ENCODE peak calls at places on chromosomes 5 and 9, in ten cellular contexts. V is AG04449; M is activated naive CD8-positive, alpha-beta T cell treated with anti-CD3 and anti-CD28 coated beads, Interleukin-2, amount 50 U/mL, for 24 hours; N is fibroblast of villous mesenchyme; S is nucleus accumbens; I is neuronal stem cell; P is HepG2; O is pancreas; X is NCI-H1092 treated with DMSO at 0.1 percent for 48 hours; K is HTR-8/SVneo. L is an unnamed sample.

GRCh38 chr9:15513335-15513734 is 2.6 kb upstream of the PSIP1 start:
- DNase-seq in V (no peak), P (peak; percentile 32), O (no peak), X (peak; percentile 22), S (no peak), N (peak; percentile 14), I (no peak), K (no peak), M (no peak), L (no peak)

GRCh38 chr5:14900661-14901461 is 29.3 kb upstream of the ANKH start:
- DNase-seq in I (no peak), V (peak; percentile 79), K (no peak), O (no peak), N (peak; percentile 90), S (no peak), P (peak; percentile 63), M (no peak), X (no peak), L (peak; percentile 79)

GRCh38 chr5:62922191-62922590 is 343.6 kb downstream of the LRRC70 start:
- DNase-seq in S (no peak), K (no peak), I (no peak), N (no peak), O (no peak), M (no peak), P (no peak), V (no peak), X (no peak), L (no peak)

GRCh38 chr5:173798127-173798810 is 89.9 kb upstream of the CPEB4 start:
- DNase-seq in N (no peak), I (no peak), X (no peak), P (no peak), M (no peak), S (no peak), V (no peak), O (no peak), K (no peak), L (no peak)

GRCh38 chr9:130262061-130262745 is 3.4 kb upstream of the HMCN2 start:
- DNase-seq in M (no peak), S (no peak), N (peak; percentile 56), V (no peak), X (no peak), P (no peak), I (no peak), O (no peak), K (no peak), L (no peak)

GRCh38 chr5:144191998-144192397 is 21.3 kb downstream of the KCTD16 start:
- DNase-seq in O (no peak), M (peak; percentile 12), S (no peak), N (peak; percentile 88), X (no peak), V (no peak), K (peak; percentile 59), P (peak; percentile 42), I (no peak), L (no peak)

GRCh38 chr9:9950813-9951212 is 662.0 kb downstream of the PTPRD start:
- DNase-seq in V (peak; percentile 47), P (no peak), I (no peak), K (no peak), X (no peak), M (no peak), N (peak; percentile 3), O (no peak), S (no peak), L (no peak)

GRCh38 chr5:95763941-95764340 is 32.8 kb downstream of the RHOBTB3 start:
- DNase-seq in M (no peak), K (no peak), V (no peak), N (no peak), O (no peak), X (no peak), S (no peak), I (no peak), P (no peak), L (no peak)

GRCh38 chr5:3324421-3325101 is 271.1 kb upstream of the IRX1 start:
- DNase-seq in I (no peak), N (no peak), X (no peak), S (no peak), V (no peak), M (no peak), K (peak; percentile 14), O (no peak), P (no peak), L (no peak)

GRCh38 chr5:2017540-2018389 is 135.0 kb upstream of the IRX4 start:
- DNase-seq in V (no peak), M (peak; percentile 37), P (peak; percentile 8), N (peak; percentile 5), S (no peak), I (peak; percentile 23), O (no peak), K (no peak), X (no peak), L (no peak)

GRCh38 chr5:72841756-72842535 is 25.5 kb downstream of the TNPO1 start:
- DNase-seq in O (no peak), V (no peak), K (no peak), N (peak; percentile 71), M (no peak), P (no peak), I (no peak), S (no peak), X (no peak), L (no peak)

GRCh38 chr9:86945868-86946711 is 1.2 kb downstream of the GAS1 start:
- DNase-seq in O (peak; percentile 88), P (no peak), M (peak; percentile 47), S (peak; percentile 66), X (peak; percentile 51), K (peak; percentile 20), V (no peak), I (no peak), N (peak; percentile 67), L (no peak)

GRCh38 chr9:78296208-78296892 is 575 bp upstream of the PSAT1 start:
- DNase-seq in M (peak; percentile 31), V (no peak), O (peak; percentile 76), I (peak; percentile 18), X (peak; percentile 73), P (peak; percentile 62), N (peak; percentile 42), K (peak; percentile 33), S (no peak), L (no peak)

GRCh38 chr5:41787257-41787656 is 83.0 kb downstream of the OXCT1 start:
- DNase-seq in P (no peak), M (no peak), O (no peak), X (no peak), I (no peak), V (no peak), N (peak; percentile 8), K (no peak), S (no peak), L (no peak)

GRCh38 chr5:97534166-97534565 is 351.1 kb upstream of the RIOK2 start:
- DNase-seq in V (peak; percentile 77), N (peak; percentile 93), S (no peak), M (peak; percentile 5), K (peak; percentile 53), O (no peak), I (peak; percentile 9), X (peak; percentile 12), P (peak; percentile 42), L (peak; percentile 84)

GRCh38 chr9:2157277-2158105 is 142.3 kb downstream of the SMARCA2 start:
- DNase-seq in K (peak; percentile 41), I (no peak), S (no peak), X (no peak), O (peak; percentile 59), P (no peak), M (peak; percentile 57), N (peak; percentile 76), V (no peak), L (no peak)

GRCh38 chr9:110979636-110980035 is 58.6 kb downstream of the LPAR1 start:
- DNase-seq in K (no peak), X (no peak), O (no peak), P (no peak), N (no peak), I (no peak), V (no peak), M (no peak), S (no peak), L (no peak)

GRCh38 chr5:15222156-15222555 is 277.8 kb upstream of the FBXL7 start:
- DNase-seq in O (no peak), I (no peak), K (no peak), V (no peak), X (no peak), N (no peak), P (no peak), S (no peak), M (no peak), L (no peak)

GRCh38 chr5:14779975-14780374 is 91.6 kb downstream of the ANKH start:
- DNase-seq in I (no peak), X (no peak), P (no peak), M (no peak), N (no peak), K (no peak), S (no peak), O (no peak), V (no peak), L (no peak)

GRCh38 chr5:102277059-102277621 is 18.9 kb downstream of the SLCO4C1 start:
- DNase-seq in M (no peak), X (no peak), K (no peak), P (no peak), O (no peak), S (no peak), V (no peak), I (no peak), N (no peak), L (no peak)

GRCh38 chr9:32571969-32572899 is 725 bp downstream of the NDUFB6 start:
- DNase-seq in V (no peak), N (peak; percentile 87), M (peak; percentile 69), K (peak; percentile 60), O (no peak), X (peak; percentile 73), I (peak; percentile 57), P (peak; percentile 83), S (peak; percentile 8), L (no peak)

L was measured in AG04450.